ENCODE peak calls at places on chromosomes 12 and 14, in six cellular contexts. M is ascending aorta, Z is AG04450, G is uterus, T is mammary epithelial cell, V is fibroblast of lung. A is an unnamed sample.

GRCh38 chr12:95215925-95216324 is 1.3 kb downstream of the FGD6 start:
- DNase-seq in M (no peak), Z (no peak), G (no peak), T (peak; percentile 73), V (peak; percentile 80), A (no peak)

GRCh38 chr12:119804011-119804641 is 73.0 kb downstream of the CIT start:
- DNase-seq in M (no peak), Z (no peak), G (no peak), T (peak; percentile 77), V (peak; percentile 57), A (peak; percentile 91)

GRCh38 chr12:104653730-104654328 is 197.1 kb downstream of the CHST11 start:
- DNase-seq in M (no peak), Z (no peak), G (no peak), T (no peak), V (no peak), A (no peak)

GRCh38 chr12:123139926-123140674 is 10.8 kb downstream of the PITPNM2 start:
- DNase-seq in M (no peak), Z (no peak), G (no peak), T (peak; percentile 40), V (peak; percentile 30), A (no peak)

GRCh38 chr12:52234226-52234810 is 1.3 kb downstream of the KRT7 start:
- DNase-seq in M (no peak), Z (no peak), G (no peak), T (no peak), V (no peak), A (no peak)

GRCh38 chr12:70247653-70248199 is 4.5 kb downstream of the CNOT2 start:
- DNase-seq in M (no peak), Z (no peak), G (no peak), T (no peak), V (no peak), A (no peak)

GRCh38 chr12:22084852-22085251 is 38.8 kb downstream of the CMAS start:
- DNase-seq in M (no peak), Z (no peak), G (no peak), T (no peak), V (no peak), A (no peak)

GRCh38 chr14:87960013-87960787 is 32.8 kb downstream of the GALC start:
- DNase-seq in M (no peak), Z (no peak), G (no peak), T (no peak), V (no peak), A (no peak)

GRCh38 chr14:20679907-20680306 is 4.5 kb upstream of the RNASE4 start:
- DNase-seq in M (no peak), Z (no peak), G (no peak), T (no peak), V (peak; percentile 28), A (peak; percentile 49)

GRCh38 chr12:121240484-121241202 is 30.7 kb downstream of the P2RX4 start:
- DNase-seq in M (peak; percentile 51), Z (no peak), G (peak; percentile 93), T (no peak), V (peak; percentile 32), A (peak; percentile 37)

GRCh38 chr14:99236386-99237133 is 35.4 kb downstream of the BCL11B start:
- DNase-seq in M (no peak), Z (no peak), G (no peak), T (no peak), V (no peak), A (no peak)

GRCh38 chr14:86942939-86943338 is 1050.0 kb downstream of the GALC start:
- DNase-seq in M (no peak), Z (no peak), G (no peak), T (no peak), V (no peak), A (no peak)

GRCh38 chr12:63845726-63846125 is 1.2 kb downstream of the SRGAP1 start:
- DNase-seq in M (no peak), Z (no peak), G (no peak), T (peak; percentile 75), V (peak; percentile 47), A (no peak)

GRCh38 chr14:28102814-28103213 is 663.8 kb upstream of the FOXG1 start:
- DNase-seq in M (no peak), Z (no peak), G (no peak), T (peak; percentile 0), V (no peak), A (no peak)

GRCh38 chr12:93572712-93573551 is 457 bp downstream of the SOCS2 start:
- DNase-seq in M (no peak), Z (no peak), G (no peak), T (peak; percentile 15), V (no peak), A (no peak)

GRCh38 chr14:104091927-104092771 is 6.6 kb downstream of the ASPG start:
- DNase-seq in M (no peak), Z (no peak), G (no peak), T (no peak), V (no peak), A (no peak)

GRCh38 chr14:75290851-75291250 is 12.2 kb downstream of the FOS start:
- DNase-seq in M (no peak), Z (no peak), G (no peak), T (no peak), V (no peak), A (no peak)

GRCh38 chr12:112473056-112473455 is 54.3 kb downstream of the PTPN11 start:
- DNase-seq in M (no peak), Z (no peak), G (no peak), T (no peak), V (no peak), A (no peak)

GRCh38 chr14:38578278-38578681 is 322.4 kb upstream of the CLEC14A start:
- DNase-seq in M (no peak), Z (no peak), G (no peak), T (no peak), V (peak; percentile 7), A (no peak)

GRCh38 chr12:27344246-27344645 is 11.6 kb downstream of the BMAL2 start:
- DNase-seq in M (no peak), Z (no peak), G (no peak), T (peak; percentile 59), V (no peak), A (no peak)

GRCh38 chr14:68564236-68564825 is 228.5 kb downstream of the ZFP36L1 start:
- DNase-seq in M (no peak), Z (no peak), G (no peak), T (no peak), V (no peak), A (no peak)

GRCh38 chr14:99523661-99524050 is 42.4 kb downstream of the CCNK start:
- DNase-seq in M (no peak), Z (no peak), G (no peak), T (no peak), V (no peak), A (no peak)

GRCh38 chr14:83548061-83548839 is 1981.7 kb upstream of the FLRT2 start:
- DNase-seq in M (no peak), Z (peak; percentile 23), G (no peak), T (no peak), V (peak; percentile 65), A (no peak)

GRCh38 chr12:106138646-106139421 is at the start of gene NUAK1:
- DNase-seq in M (no peak), Z (no peak), G (peak; percentile 66), T (peak; percentile 50), V (peak; percentile 33), A (peak; percentile 67)

GRCh38 chr12:119841433-119842210 is 35.5 kb downstream of the CIT start:
- DNase-seq in M (no peak), Z (no peak), G (no peak), T (peak; percentile 29), V (peak; percentile 4), A (no peak)

GRCh38 chr12:25752910-25753309 is 199.8 kb upstream of the LMNTD1 start:
- DNase-seq in M (no peak), Z (no peak), G (no peak), T (no peak), V (no peak), A (no peak)

GRCh38 chr14:104888489-104889373 is 23.7 kb downstream of the CEP170B start:
- DNase-seq in M (no peak), Z (no peak), G (no peak), T (no peak), V (no peak), A (peak; percentile 43)

GRCh38 chr12:110919720-110920119 is 659 bp downstream of the MYL2 start:
- DNase-seq in M (no peak), Z (no peak), G (no peak), T (no peak), V (no peak), A (no peak)
- H3K27ac ChIP-seq in M (no peak overlapping the region), Z (no peak overlapping the region), G (no peak overlapping the region), T (no peak overlapping the region), V (no peak overlapping the region), A (no peak overlapping the region)

GRCh38 chr14:65412881-65413738 is 580 bp downstream of the FUT8 start:
- DNase-seq in M (no peak), Z (peak; percentile 34), G (peak; percentile 49), T (peak; percentile 68), V (peak; percentile 72), A (no peak)
- TF ChIP-seq CTCF in M (no peak), Z (peak; percentile 18), G (no peak), T (peak; percentile 36), V (peak; percentile 5), A (no peak)

GRCh38 chr12:46164186-46164585 is 104.7 kb downstream of the SLC38A1 start:
- DNase-seq in M (no peak), Z (no peak), G (no peak), T (peak; percentile 82), V (no peak), A (no peak)

GRCh38 chr12:46165191-46165590 is 103.7 kb downstream of the SLC38A1 start:
- DNase-seq in M (no peak), Z (no peak), G (no peak), T (no peak), V (no peak), A (no peak)

GRCh38 chr12:46160981-46161690 is 107.7 kb downstream of the SLC38A1 start:
- DNase-seq in M (no peak), Z (no peak), G (no peak), T (no peak), V (no peak), A (no peak)

GRCh38 chr12:46159239-46159901 is 109.5 kb downstream of the SLC38A1 start:
- DNase-seq in M (no peak), Z (no peak), G (no peak), T (no peak), V (no peak), A (no peak)

DNA sequence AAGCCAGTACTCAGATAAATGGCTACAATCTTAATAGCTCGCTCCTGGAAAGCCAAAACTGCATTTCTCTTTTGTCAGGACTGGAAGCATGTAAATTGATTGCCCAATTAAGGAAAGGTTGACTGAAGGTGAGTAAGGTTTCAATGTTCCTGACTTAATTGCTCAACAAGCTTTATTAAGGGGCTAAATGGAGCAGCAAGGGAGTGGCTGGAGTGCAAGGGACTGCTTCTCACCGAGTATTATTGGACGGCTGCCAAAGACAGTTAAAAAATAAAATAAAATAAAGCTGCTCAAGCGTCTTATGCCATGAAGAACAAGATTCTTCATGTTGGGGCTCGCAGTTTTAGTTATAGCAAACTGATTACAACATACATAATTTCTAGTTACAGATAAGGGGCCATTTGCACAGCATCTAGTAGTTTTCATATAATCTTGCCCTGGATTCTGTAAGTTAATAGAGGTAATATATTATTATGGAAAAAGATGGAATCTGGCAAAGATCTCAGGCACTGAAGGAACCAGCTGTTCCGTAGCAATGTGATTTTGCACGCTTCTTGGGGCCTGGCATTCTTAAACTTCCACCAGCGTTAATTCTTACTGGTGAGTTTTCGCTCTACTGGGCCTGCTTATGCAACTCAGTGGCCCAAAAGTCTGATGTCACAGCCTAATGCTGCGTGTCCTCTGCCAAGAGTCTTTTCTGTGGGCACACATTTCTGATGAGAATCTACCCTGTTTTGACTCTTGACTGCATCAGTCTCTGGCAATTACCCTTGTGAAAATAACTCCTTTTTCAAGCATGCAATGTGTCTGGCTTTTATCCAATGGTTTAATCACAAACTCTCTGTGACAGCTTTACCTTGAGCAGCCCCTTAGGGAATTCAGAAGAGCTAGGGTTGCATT is 108.5 kb downstream of the SLC38A1 start:
- DNase-seq in M (no peak), Z (no peak), G (peak; percentile 28), T (peak; percentile 90), V (peak; percentile 69), A (no peak)
- H3K27ac ChIP-seq in M (peak overlapping the region; percentile 59), Z (no peak overlapping the region), G (peak overlapping the region; percentile 54), T (peak overlapping the region; percentile 31), V (no peak overlapping the region), A (no peak overlapping the region)

GRCh38 chr14:106802413-106803364 is 1276.3 kb downstream of the TMEM121 start:
- DNase-seq in M (no peak), Z (no peak), G (no peak), T (no peak), V (no peak), A (no peak)
- TF ChIP-seq CTCF in M (no peak), Z (no peak), G (no peak), T (no peak), V (no peak), A (no peak)